ENCODE peak calls at places on chromosome 14, in eight cellular contexts. One of them, this sample, is unnamed.

GRCh38 chr14:89416002-89416995 is 734 bp downstream of the FOXN3 start:
- DNase-seq in activated naive CD8-positive, alpha-beta T cell treated with anti-CD3 and anti-CD28 coated beads, Interleukin-2, amount 50 U/mL, for 24 hours: peak; percentile 100
- DNase-seq in HEK293T: peak; percentile 96
- DNase-seq in stimulated activated CD4-positive, alpha-beta T cell treated with anti-CD3 and anti-CD28 coated beads, Interleukin-1b, Interleukin-23, amount 100 ng/mL, for 24 hours: peak; percentile 97
- DNase-seq in CD8-positive, alpha-beta memory T cell: peak; percentile 97
- DNase-seq in T-helper 2 cell: peak; percentile 99
- DNase-seq in NT2/D1: peak; percentile 84
- DNase-seq in LoVo: peak; percentile 94
- DNase-seq in this sample: peak; percentile 100

GRCh38 chr14:49861581-49861922 is 9.0 kb upstream of the NEMF start:
- DNase-seq in LoVo: no peak
- DNase-seq in activated naive CD8-positive, alpha-beta T cell treated with anti-CD3 and anti-CD28 coated beads, Interleukin-2, amount 50 U/mL, for 24 hours: peak; percentile 66
- DNase-seq in stimulated activated CD4-positive, alpha-beta T cell treated with anti-CD3 and anti-CD28 coated beads, Interleukin-1b, Interleukin-23, amount 100 ng/mL, for 24 hours: peak; percentile 45
- DNase-seq in CD8-positive, alpha-beta memory T cell: peak; percentile 31
- DNase-seq in T-helper 2 cell: peak; percentile 31
- DNase-seq in HEK293T: peak; percentile 45
- DNase-seq in NT2/D1: no peak
- DNase-seq in this sample: peak; percentile 51

GRCh38 chr14:64788706-64789105 is 84.5 kb downstream of the PLEKHG3 start:
- DNase-seq in activated naive CD8-positive, alpha-beta T cell treated with anti-CD3 and anti-CD28 coated beads, Interleukin-2, amount 50 U/mL, for 24 hours: no peak
- DNase-seq in NT2/D1: no peak
- DNase-seq in LoVo: peak; percentile 30
- DNase-seq in T-helper 2 cell: no peak
- DNase-seq in HEK293T: no peak
- DNase-seq in CD8-positive, alpha-beta memory T cell: no peak
- DNase-seq in stimulated activated CD4-positive, alpha-beta T cell treated with anti-CD3 and anti-CD28 coated beads, Interleukin-1b, Interleukin-23, amount 100 ng/mL, for 24 hours: no peak
- DNase-seq in this sample: no peak

GRCh38 chr14:61188936-61189808 is 92.0 kb downstream of the TMEM30B start:
- DNase-seq in T-helper 2 cell: no peak
- DNase-seq in NT2/D1: peak; percentile 50
- DNase-seq in stimulated activated CD4-positive, alpha-beta T cell treated with anti-CD3 and anti-CD28 coated beads, Interleukin-1b, Interleukin-23, amount 100 ng/mL, for 24 hours: peak; percentile 34
- DNase-seq in HEK293T: peak; percentile 67
- DNase-seq in CD8-positive, alpha-beta memory T cell: no peak
- DNase-seq in activated naive CD8-positive, alpha-beta T cell treated with anti-CD3 and anti-CD28 coated beads, Interleukin-2, amount 50 U/mL, for 24 hours: peak; percentile 60
- DNase-seq in LoVo: peak; percentile 34
- DNase-seq in this sample: no peak

GRCh38 chr14:90295870-90296516 is 35.7 kb downstream of the NRDE2 start:
- DNase-seq in HEK293T: no peak
- DNase-seq in NT2/D1: no peak
- DNase-seq in stimulated activated CD4-positive, alpha-beta T cell treated with anti-CD3 and anti-CD28 coated beads, Interleukin-1b, Interleukin-23, amount 100 ng/mL, for 24 hours: no peak
- DNase-seq in CD8-positive, alpha-beta memory T cell: no peak
- DNase-seq in LoVo: no peak
- DNase-seq in T-helper 2 cell: no peak
- DNase-seq in activated naive CD8-positive, alpha-beta T cell treated with anti-CD3 and anti-CD28 coated beads, Interleukin-2, amount 50 U/mL, for 24 hours: no peak
- DNase-seq in this sample: no peak

GRCh38 chr14:61355892-61356325 is 34.5 kb downstream of the PRKCH start:
- DNase-seq in HEK293T: no peak
- DNase-seq in LoVo: peak; percentile 82
- DNase-seq in NT2/D1: peak; percentile 20
- DNase-seq in CD8-positive, alpha-beta memory T cell: no peak
- DNase-seq in activated naive CD8-positive, alpha-beta T cell treated with anti-CD3 and anti-CD28 coated beads, Interleukin-2, amount 50 U/mL, for 24 hours: no peak
- DNase-seq in stimulated activated CD4-positive, alpha-beta T cell treated with anti-CD3 and anti-CD28 coated beads, Interleukin-1b, Interleukin-23, amount 100 ng/mL, for 24 hours: peak; percentile 49
- DNase-seq in T-helper 2 cell: peak; percentile 34
- DNase-seq in this sample: no peak

GRCh38 chr14:90681889-90682429 is 134.3 kb downstream of the TTC7B start:
- DNase-seq in T-helper 2 cell: no peak
- DNase-seq in NT2/D1: no peak
- DNase-seq in HEK293T: no peak
- DNase-seq in stimulated activated CD4-positive, alpha-beta T cell treated with anti-CD3 and anti-CD28 coated beads, Interleukin-1b, Interleukin-23, amount 100 ng/mL, for 24 hours: no peak
- DNase-seq in activated naive CD8-positive, alpha-beta T cell treated with anti-CD3 and anti-CD28 coated beads, Interleukin-2, amount 50 U/mL, for 24 hours: no peak
- DNase-seq in LoVo: no peak
- DNase-seq in CD8-positive, alpha-beta memory T cell: no peak
- DNase-seq in this sample: no peak

GRCh38 chr14:75274899-75275569 is 3.6 kb upstream of the FOS start:
- DNase-seq in HEK293T: no peak
- DNase-seq in LoVo: no peak
- DNase-seq in T-helper 2 cell: no peak
- DNase-seq in NT2/D1: no peak
- DNase-seq in activated naive CD8-positive, alpha-beta T cell treated with anti-CD3 and anti-CD28 coated beads, Interleukin-2, amount 50 U/mL, for 24 hours: peak; percentile 31
- DNase-seq in CD8-positive, alpha-beta memory T cell: peak; percentile 54
- DNase-seq in stimulated activated CD4-positive, alpha-beta T cell treated with anti-CD3 and anti-CD28 coated beads, Interleukin-1b, Interleukin-23, amount 100 ng/mL, for 24 hours: no peak
- DNase-seq in this sample: peak; percentile 58

GRCh38 chr14:100384819-100385813 is 62.0 kb downstream of the SLC25A47 start:
- DNase-seq in activated naive CD8-positive, alpha-beta T cell treated with anti-CD3 and anti-CD28 coated beads, Interleukin-2, amount 50 U/mL, for 24 hours: no peak
- DNase-seq in CD8-positive, alpha-beta memory T cell: no peak
- DNase-seq in T-helper 2 cell: no peak
- DNase-seq in NT2/D1: no peak
- DNase-seq in stimulated activated CD4-positive, alpha-beta T cell treated with anti-CD3 and anti-CD28 coated beads, Interleukin-1b, Interleukin-23, amount 100 ng/mL, for 24 hours: no peak
- DNase-seq in LoVo: peak; percentile 34
- DNase-seq in HEK293T: no peak
- DNase-seq in this sample: no peak

GRCh38 chr14:99249389-99249788 is 22.6 kb downstream of the BCL11B start:
- DNase-seq in activated naive CD8-positive, alpha-beta T cell treated with anti-CD3 and anti-CD28 coated beads, Interleukin-2, amount 50 U/mL, for 24 hours: peak; percentile 42
- DNase-seq in NT2/D1: no peak
- DNase-seq in LoVo: peak; percentile 14
- DNase-seq in T-helper 2 cell: no peak
- DNase-seq in HEK293T: no peak
- DNase-seq in CD8-positive, alpha-beta memory T cell: no peak
- DNase-seq in stimulated activated CD4-positive, alpha-beta T cell treated with anti-CD3 and anti-CD28 coated beads, Interleukin-1b, Interleukin-23, amount 100 ng/mL, for 24 hours: no peak
- DNase-seq in this sample: no peak

GRCh38 chr14:103607822-103608221 is 21.2 kb upstream of the KLC1 start:
- DNase-seq in HEK293T: no peak
- DNase-seq in T-helper 2 cell: no peak
- DNase-seq in LoVo: no peak
- DNase-seq in CD8-positive, alpha-beta memory T cell: no peak
- DNase-seq in stimulated activated CD4-positive, alpha-beta T cell treated with anti-CD3 and anti-CD28 coated beads, Interleukin-1b, Interleukin-23, amount 100 ng/mL, for 24 hours: no peak
- DNase-seq in activated naive CD8-positive, alpha-beta T cell treated with anti-CD3 and anti-CD28 coated beads, Interleukin-2, amount 50 U/mL, for 24 hours: no peak
- DNase-seq in NT2/D1: no peak
- DNase-seq in this sample: no peak

GRCh38 chr14:24274101-24274543 is 2.7 kb upstream of the RABGGTA start:
- DNase-seq in NT2/D1: no peak
- DNase-seq in stimulated activated CD4-positive, alpha-beta T cell treated with anti-CD3 and anti-CD28 coated beads, Interleukin-1b, Interleukin-23, amount 100 ng/mL, for 24 hours: peak; percentile 36
- DNase-seq in T-helper 2 cell: peak; percentile 18
- DNase-seq in CD8-positive, alpha-beta memory T cell: no peak
- DNase-seq in activated naive CD8-positive, alpha-beta T cell treated with anti-CD3 and anti-CD28 coated beads, Interleukin-2, amount 50 U/mL, for 24 hours: peak; percentile 45
- DNase-seq in LoVo: no peak
- DNase-seq in HEK293T: no peak
- DNase-seq in this sample: no peak

GRCh38 chr14:70029296-70030132 is 150.3 kb downstream of the SMOC1 start:
- DNase-seq in CD8-positive, alpha-beta memory T cell: no peak
- DNase-seq in stimulated activated CD4-positive, alpha-beta T cell treated with anti-CD3 and anti-CD28 coated beads, Interleukin-1b, Interleukin-23, amount 100 ng/mL, for 24 hours: no peak
- DNase-seq in NT2/D1: no peak
- DNase-seq in activated naive CD8-positive, alpha-beta T cell treated with anti-CD3 and anti-CD28 coated beads, Interleukin-2, amount 50 U/mL, for 24 hours: no peak
- DNase-seq in LoVo: no peak
- DNase-seq in HEK293T: no peak
- DNase-seq in T-helper 2 cell: no peak
- DNase-seq in this sample: no peak

GRCh38 chr14:75771614-75772013 is 110.6 kb downstream of the TTLL5 start:
- DNase-seq in NT2/D1: no peak
- DNase-seq in LoVo: no peak
- DNase-seq in CD8-positive, alpha-beta memory T cell: no peak
- DNase-seq in HEK293T: no peak
- DNase-seq in T-helper 2 cell: no peak
- DNase-seq in activated naive CD8-positive, alpha-beta T cell treated with anti-CD3 and anti-CD28 coated beads, Interleukin-2, amount 50 U/mL, for 24 hours: no peak
- DNase-seq in stimulated activated CD4-positive, alpha-beta T cell treated with anti-CD3 and anti-CD28 coated beads, Interleukin-1b, Interleukin-23, amount 100 ng/mL, for 24 hours: no peak
- DNase-seq in this sample: no peak

GRCh38 chr14:78530078-78530477 is 359.9 kb downstream of the NRXN3 start:
- DNase-seq in LoVo: peak; percentile 14
- DNase-seq in NT2/D1: peak; percentile 50
- DNase-seq in HEK293T: peak; percentile 19
- DNase-seq in CD8-positive, alpha-beta memory T cell: no peak
- DNase-seq in stimulated activated CD4-positive, alpha-beta T cell treated with anti-CD3 and anti-CD28 coated beads, Interleukin-1b, Interleukin-23, amount 100 ng/mL, for 24 hours: peak; percentile 0
- DNase-seq in activated naive CD8-positive, alpha-beta T cell treated with anti-CD3 and anti-CD28 coated beads, Interleukin-2, amount 50 U/mL, for 24 hours: peak; percentile 4
- DNase-seq in T-helper 2 cell: no peak
- DNase-seq in this sample: no peak

GRCh38 chr14:77979666-77980351 is 179.9 kb downstream of the ADCK1 start:
- DNase-seq in NT2/D1: no peak
- DNase-seq in T-helper 2 cell: no peak
- DNase-seq in activated naive CD8-positive, alpha-beta T cell treated with anti-CD3 and anti-CD28 coated beads, Interleukin-2, amount 50 U/mL, for 24 hours: no peak
- DNase-seq in stimulated activated CD4-positive, alpha-beta T cell treated with anti-CD3 and anti-CD28 coated beads, Interleukin-1b, Interleukin-23, amount 100 ng/mL, for 24 hours: no peak
- DNase-seq in HEK293T: peak; percentile 36
- DNase-seq in LoVo: no peak
- DNase-seq in CD8-positive, alpha-beta memory T cell: no peak
- DNase-seq in this sample: no peak

GRCh38 chr14:36479344-36479743 is 40.7 kb downstream of the NKX2-1 start:
- DNase-seq in activated naive CD8-positive, alpha-beta T cell treated with anti-CD3 and anti-CD28 coated beads, Interleukin-2, amount 50 U/mL, for 24 hours: no peak
- DNase-seq in LoVo: no peak
- DNase-seq in T-helper 2 cell: no peak
- DNase-seq in NT2/D1: no peak
- DNase-seq in stimulated activated CD4-positive, alpha-beta T cell treated with anti-CD3 and anti-CD28 coated beads, Interleukin-1b, Interleukin-23, amount 100 ng/mL, for 24 hours: no peak
- DNase-seq in HEK293T: no peak
- DNase-seq in CD8-positive, alpha-beta memory T cell: no peak
- DNase-seq in this sample: no peak

GRCh38 chr14:79698218-79698617 is 513.1 kb downstream of the DIO2 start:
- DNase-seq in T-helper 2 cell: no peak
- DNase-seq in NT2/D1: no peak
- DNase-seq in HEK293T: no peak
- DNase-seq in LoVo: no peak
- DNase-seq in activated naive CD8-positive, alpha-beta T cell treated with anti-CD3 and anti-CD28 coated beads, Interleukin-2, amount 50 U/mL, for 24 hours: no peak
- DNase-seq in stimulated activated CD4-positive, alpha-beta T cell treated with anti-CD3 and anti-CD28 coated beads, Interleukin-1b, Interleukin-23, amount 100 ng/mL, for 24 hours: no peak
- DNase-seq in CD8-positive, alpha-beta memory T cell: no peak
- DNase-seq in this sample: no peak

GRCh38 chr14:20455355-20456300 is 602 bp downstream of the APEX1 start:
- DNase-seq in LoVo: no peak
- DNase-seq in stimulated activated CD4-positive, alpha-beta T cell treated with anti-CD3 and anti-CD28 coated beads, Interleukin-1b, Interleukin-23, amount 100 ng/mL, for 24 hours: no peak
- DNase-seq in CD8-positive, alpha-beta memory T cell: peak; percentile 57
- DNase-seq in HEK293T: peak; percentile 49
- DNase-seq in NT2/D1: peak; percentile 33
- DNase-seq in activated naive CD8-positive, alpha-beta T cell treated with anti-CD3 and anti-CD28 coated beads, Interleukin-2, amount 50 U/mL, for 24 hours: no peak
- DNase-seq in T-helper 2 cell: peak; percentile 58
- DNase-seq in this sample: no peak

GRCh38 chr14:57751400-57751799 is 114.5 kb downstream of the SLC35F4 start:
- DNase-seq in NT2/D1: no peak
- DNase-seq in CD8-positive, alpha-beta memory T cell: no peak
- DNase-seq in T-helper 2 cell: no peak
- DNase-seq in stimulated activated CD4-positive, alpha-beta T cell treated with anti-CD3 and anti-CD28 coated beads, Interleukin-1b, Interleukin-23, amount 100 ng/mL, for 24 hours: no peak
- DNase-seq in LoVo: no peak
- DNase-seq in activated naive CD8-positive, alpha-beta T cell treated with anti-CD3 and anti-CD28 coated beads, Interleukin-2, amount 50 U/mL, for 24 hours: no peak
- DNase-seq in HEK293T: no peak
- DNase-seq in this sample: no peak